ENCODE peak calls at places on chromosome 21, in eight cellular contexts. H is B cell, O is breast epithelium, U is HL-60, M is vagina, I is tibial nerve, A is RWPE1, Y is astrocyte of the cerebellum. E is an unnamed sample.

GRCh38 chr21:21064353-21064752 is 66.1 kb downstream of the NCAM2 start:
- DNase-seq in H (no peak), O (no peak), U (no peak), M (no peak), I (no peak), A (no peak), Y (no peak), E (no peak)

GRCh38 chr21:42343556-42343955 is 7.2 kb downstream of the TFF2 start:
- DNase-seq in H (no peak), O (no peak), U (no peak), M (peak; percentile 37), I (no peak), A (no peak), Y (no peak), E (no peak)

GRCh38 chr21:42360317-42360716 is 6.0 kb downstream of the TFF1 start:
- DNase-seq in H (no peak), O (no peak), U (no peak), M (no peak), I (no peak), A (no peak), Y (no peak), E (no peak)

GRCh38 chr21:40631201-40631600 is 215.8 kb downstream of the DSCAM start:
- DNase-seq in H (no peak), O (no peak), U (no peak), M (no peak), I (no peak), A (no peak), Y (peak; percentile 26), E (no peak)

GRCh38 chr21:42351626-42352432 is 1.0 kb upstream of the TFF2 start:
- DNase-seq in H (no peak), O (no peak), U (no peak), M (peak; percentile 61), I (no peak), A (no peak), Y (no peak), E (no peak)

GRCh38 chr21:40819262-40819661 is 27.7 kb downstream of the DSCAM start:
- DNase-seq in H (no peak), O (no peak), U (no peak), M (no peak), I (no peak), A (no peak), Y (no peak), E (no peak)

GRCh38 chr21:33267250-33267649 is 1.1 kb downstream of the IL10RB start:
- DNase-seq in H (no peak), O (no peak), U (no peak), M (no peak), I (no peak), A (no peak), Y (no peak), E (no peak)

GRCh38 chr21:21163904-21164303 is 165.7 kb downstream of the NCAM2 start:
- DNase-seq in H (no peak), O (no peak), U (peak; percentile 5), M (no peak), I (peak; percentile 67), A (peak; percentile 23), Y (peak; percentile 69), E (peak; percentile 11)

GRCh38 chr21:42301371-42302291 is 13.6 kb downstream of the TFF3 start:
- DNase-seq in H (no peak), O (no peak), U (no peak), M (no peak), I (no peak), A (no peak), Y (no peak), E (no peak)

GRCh38 chr21:21187579-21187978 is 189.4 kb downstream of the NCAM2 start:
- DNase-seq in H (no peak), O (no peak), U (no peak), M (no peak), I (no peak), A (no peak), Y (no peak), E (no peak)

GRCh38 chr21:15018382-15018781 is 46.4 kb downstream of the NRIP1 start:
- DNase-seq in H (no peak), O (no peak), U (no peak), M (no peak), I (no peak), A (no peak), Y (no peak), E (no peak)

GRCh38 chr21:16587141-16587570 is 857.4 kb downstream of the USP25 start:
- DNase-seq in H (no peak), O (no peak), U (no peak), M (no peak), I (peak; percentile 54), A (peak; percentile 26), Y (no peak), E (peak; percentile 45)

GRCh38 chr21:14684071-14684470 is 138.0 kb upstream of the SAMSN1 start:
- DNase-seq in H (no peak), O (no peak), U (no peak), M (no peak), I (no peak), A (no peak), Y (no peak), E (no peak)

GRCh38 chr21:26918318-26919065 is 48.4 kb downstream of the ADAMTS5 start:
- DNase-seq in H (no peak), O (no peak), U (no peak), M (no peak), I (no peak), A (no peak), Y (no peak), E (no peak)

GRCh38 chr21:23664193-23664694 is 1943.0 kb downstream of the MRPL39 start:
- DNase-seq in H (no peak), O (no peak), U (no peak), M (no peak), I (no peak), A (no peak), Y (no peak), E (no peak)

GRCh38 chr21:27571706-27572105 is 604.8 kb upstream of the ADAMTS5 start:
- DNase-seq in H (no peak), O (no peak), U (no peak), M (no peak), I (no peak), A (peak; percentile 5), Y (no peak), E (no peak)

GRCh38 chr21:42187976-42188653 is 30.8 kb upstream of the ABCG1 start:
- DNase-seq in H (peak; percentile 76), O (no peak), U (no peak), M (peak; percentile 72), I (peak; percentile 43), A (no peak), Y (no peak), E (no peak)

GRCh38 chr21:15893902-15894301 is 164.1 kb downstream of the USP25 start:
- DNase-seq in H (no peak), O (no peak), U (no peak), M (no peak), I (no peak), A (no peak), Y (no peak), E (no peak)

GRCh38 chr21:30962013-30962412 is 76.3 kb downstream of the KRTAP19-8 start:
- DNase-seq in H (no peak), O (no peak), U (no peak), M (no peak), I (no peak), A (no peak), Y (no peak), E (no peak)
- TF ChIP-seq CTCF in H (no peak), O (no peak), U (no peak), M (no peak), I (no peak), A (no peak), Y (peak; percentile 8), E (no peak)

GRCh38 chr21:46111857-46112730 is 14.2 kb downstream of the COL6A2 start:
- DNase-seq in H (peak; percentile 33), O (peak; percentile 51), U (no peak), M (peak; percentile 77), I (no peak), A (no peak), Y (no peak), E (no peak)

GRCh38 chr21:46115441-46116188 is 17.7 kb downstream of the COL6A2 start:
- DNase-seq in H (peak; percentile 18), O (peak; percentile 37), U (no peak), M (no peak), I (no peak), A (no peak), Y (no peak), E (no peak)

GRCh38 chr21:46114963-46115362 is 17.1 kb downstream of the COL6A2 start:
- DNase-seq in H (peak; percentile 17), O (peak; percentile 41), U (no peak), M (no peak), I (no peak), A (no peak), Y (no peak), E (no peak)

GRCh38 chr21:46112731-46113215 is 14.9 kb downstream of the COL6A2 start:
- DNase-seq in H (peak; percentile 17), O (peak; percentile 30), U (no peak), M (no peak), I (no peak), A (no peak), Y (no peak), E (no peak)

DNA sequence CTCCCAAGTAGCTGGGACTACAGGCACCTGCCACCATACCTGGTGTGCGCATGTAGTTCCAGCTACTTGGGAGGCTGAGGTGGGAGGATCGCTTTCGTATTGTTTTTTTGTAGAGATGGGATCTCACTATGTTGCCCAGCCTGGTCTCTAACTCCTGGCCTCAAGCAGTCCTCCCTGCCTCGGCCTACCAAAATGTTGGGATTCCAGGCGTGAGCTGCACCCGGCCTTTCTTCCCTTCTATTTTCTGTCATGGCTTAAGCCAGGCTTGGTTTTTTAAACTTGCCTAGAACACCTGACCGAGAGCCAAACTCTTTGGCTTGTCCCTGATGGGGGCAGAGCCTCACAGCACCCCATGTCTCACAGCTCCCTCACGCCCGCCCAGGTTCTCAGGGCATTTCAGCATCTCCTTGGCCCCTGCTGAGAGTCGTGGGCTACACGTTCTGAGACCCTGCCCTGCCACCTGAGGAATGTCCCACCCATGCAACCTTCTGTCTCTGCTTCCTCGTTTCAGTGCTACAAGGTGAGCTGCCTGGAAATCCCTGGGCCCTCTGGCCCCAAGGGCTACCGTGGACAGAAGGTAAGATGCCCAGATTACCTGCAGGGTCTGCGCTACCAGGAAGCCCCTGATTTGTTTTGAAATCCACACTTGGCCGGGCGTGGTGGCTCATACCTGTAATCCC is 15.7 kb downstream of the COL6A2 start:
- DNase-seq in H (peak; percentile 26), O (peak; percentile 36), U (no peak), M (no peak), I (no peak), A (no peak), Y (no peak), E (no peak)
- TF ChIP-seq CTCF in H (no peak), O (no peak), U (no peak), M (no peak), I (no peak), A (no peak), Y (no peak), E (no peak)

GRCh38 chr21:43717967-43718871 is 710 bp upstream of the PDXK start:
- DNase-seq in H (no peak), O (no peak), U (no peak), M (no peak), I (no peak), A (no peak), Y (no peak), E (no peak)
- TF ChIP-seq CTCF in H (no peak), O (no peak), U (no peak), M (no peak), I (no peak), A (no peak), Y (no peak), E (no peak)

DNA sequence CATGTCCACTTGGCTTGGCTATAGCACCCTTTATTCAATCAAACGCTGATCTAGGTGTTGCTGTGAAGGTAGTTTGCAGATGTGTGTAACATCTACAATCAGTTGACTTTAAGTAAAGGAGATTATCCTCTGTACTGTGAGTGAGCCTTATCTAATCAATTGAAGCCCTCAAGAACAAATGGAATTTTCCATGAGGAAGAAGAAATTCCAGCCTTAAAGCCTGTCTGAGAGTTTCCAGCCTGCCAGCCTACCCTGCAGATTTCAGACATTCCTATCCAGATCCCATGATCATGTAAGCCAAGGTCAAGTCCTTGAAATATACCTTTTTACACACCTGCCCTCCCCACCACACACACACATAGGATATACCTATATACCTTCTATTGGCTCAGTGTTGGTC is 696.7 kb downstream of the MRPL39 start:
- DNase-seq in H (no peak), O (no peak), U (no peak), M (no peak), I (no peak), A (no peak), Y (no peak), E (no peak)
- TF ChIP-seq CTCF in H (no peak), O (no peak), U (no peak), M (no peak), I (no peak), A (no peak), Y (no peak), E (no peak)